ENCODE peak calls at places on chromosome 3, in five cellular contexts. One of them, this sample, is unnamed.

GRCh38 chr3:1552831-1553230 is 460.0 kb downstream of the CNTN6 start:
- DNase-seq in tibial artery: no peak
- DNase-seq in cardiac muscle cell: no peak
- DNase-seq in left lung: no peak
- DNase-seq in uterus: no peak
- DNase-seq in this sample: no peak

GRCh38 chr3:139944256-139944910 is 9.4 kb downstream of the CLSTN2 start:
- DNase-seq in tibial artery: no peak
- DNase-seq in cardiac muscle cell: no peak
- DNase-seq in left lung: no peak
- DNase-seq in uterus: no peak
- DNase-seq in this sample: no peak

GRCh38 chr3:174439621-174440349 is 419.3 kb upstream of the NAALADL2 start:
- DNase-seq in tibial artery: peak; percentile 47
- DNase-seq in cardiac muscle cell: no peak
- DNase-seq in left lung: no peak
- DNase-seq in uterus: peak; percentile 35
- DNase-seq in this sample: no peak

GRCh38 chr3:151410891-151411559 is 26.5 kb upstream of the P2RY12 start:
- DNase-seq in tibial artery: no peak
- DNase-seq in cardiac muscle cell: no peak
- DNase-seq in left lung: peak; percentile 50
- DNase-seq in uterus: no peak
- DNase-seq in this sample: no peak

GRCh38 chr3:66582721-66583141 is 81.9 kb upstream of the LRIG1 start:
- DNase-seq in tibial artery: no peak
- DNase-seq in cardiac muscle cell: no peak
- DNase-seq in left lung: no peak
- DNase-seq in uterus: no peak
- DNase-seq in this sample: no peak

GRCh38 chr3:51045006-51045405 is 340.1 kb upstream of the MANF start:
- DNase-seq in tibial artery: no peak
- DNase-seq in cardiac muscle cell: no peak
- DNase-seq in left lung: no peak
- DNase-seq in uterus: no peak
- DNase-seq in this sample: no peak

GRCh38 chr3:61563614-61564404 is 2.4 kb downstream of the PTPRG start:
- DNase-seq in tibial artery: no peak
- DNase-seq in cardiac muscle cell: peak; percentile 48
- DNase-seq in left lung: peak; percentile 70
- DNase-seq in uterus: no peak
- DNase-seq in this sample: no peak

GRCh38 chr3:3589715-3590130 is 209.5 kb upstream of the LRRN1 start:
- DNase-seq in tibial artery: no peak
- DNase-seq in cardiac muscle cell: no peak
- DNase-seq in left lung: no peak
- DNase-seq in uterus: no peak
- DNase-seq in this sample: no peak

GRCh38 chr3:97658670-97659285 is 105.8 kb upstream of the ARL6 start:
- DNase-seq in tibial artery: no peak
- DNase-seq in cardiac muscle cell: peak; percentile 56
- DNase-seq in left lung: no peak
- DNase-seq in uterus: no peak
- DNase-seq in this sample: no peak

GRCh38 chr3:149247929-149248691 is 26.5 kb upstream of the CP start:
- DNase-seq in tibial artery: no peak
- DNase-seq in cardiac muscle cell: peak; percentile 28
- DNase-seq in left lung: no peak
- DNase-seq in uterus: no peak
- DNase-seq in this sample: no peak

GRCh38 chr3:117407317-117407716 is 697.7 kb downstream of the TUSC7 start:
- DNase-seq in tibial artery: no peak
- DNase-seq in cardiac muscle cell: peak; percentile 37
- DNase-seq in left lung: no peak
- DNase-seq in uterus: no peak
- DNase-seq in this sample: no peak

GRCh38 chr3:174147798-174148197 is 711.3 kb upstream of the NAALADL2 start:
- DNase-seq in tibial artery: no peak
- DNase-seq in cardiac muscle cell: no peak
- DNase-seq in left lung: no peak
- DNase-seq in uterus: no peak
- DNase-seq in this sample: no peak

GRCh38 chr3:27971600-27971999 is 249.5 kb upstream of the EOMES start:
- DNase-seq in tibial artery: no peak
- DNase-seq in cardiac muscle cell: no peak
- DNase-seq in left lung: no peak
- DNase-seq in uterus: no peak
- DNase-seq in this sample: no peak

GRCh38 chr3:138692152-138692551 is 83.6 kb downstream of the FAIM start:
- DNase-seq in tibial artery: no peak
- DNase-seq in cardiac muscle cell: no peak
- DNase-seq in left lung: no peak
- DNase-seq in uterus: no peak
- DNase-seq in this sample: no peak

GRCh38 chr3:138687236-138687635 is 78.7 kb downstream of the FAIM start:
- DNase-seq in tibial artery: no peak
- DNase-seq in cardiac muscle cell: no peak
- DNase-seq in left lung: no peak
- DNase-seq in uterus: no peak
- DNase-seq in this sample: no peak

GRCh38 chr3:138688871-138689299 is 80.3 kb downstream of the FAIM start:
- DNase-seq in tibial artery: no peak
- DNase-seq in cardiac muscle cell: no peak
- DNase-seq in left lung: no peak
- DNase-seq in uterus: no peak
- DNase-seq in this sample: no peak

GRCh38 chr3:138686771-138687221 is 78.2 kb downstream of the FAIM start:
- DNase-seq in tibial artery: no peak
- DNase-seq in cardiac muscle cell: peak; percentile 37
- DNase-seq in left lung: no peak
- DNase-seq in uterus: no peak
- DNase-seq in this sample: no peak

DNA sequence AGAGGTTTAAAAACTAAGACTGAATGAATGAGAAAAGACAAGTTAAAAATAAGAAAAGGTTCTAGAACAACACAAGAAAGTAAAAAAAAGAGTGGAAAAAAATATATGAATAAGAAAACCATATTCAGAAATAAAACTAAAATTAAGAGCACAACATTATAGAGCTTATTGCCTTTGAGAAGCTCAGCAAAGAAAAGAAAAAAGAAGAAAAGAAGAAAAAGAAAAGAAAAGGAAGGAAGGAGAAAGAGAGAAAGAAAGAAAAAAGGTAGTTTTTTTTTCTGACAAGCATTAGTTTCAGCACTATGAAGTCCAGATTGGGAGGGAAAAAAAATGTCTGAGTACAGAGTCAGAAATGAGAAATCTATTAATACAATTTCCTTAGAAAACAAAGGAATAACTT is 81.5 kb downstream of the FAIM start:
- DNase-seq in tibial artery: no peak
- DNase-seq in cardiac muscle cell: no peak
- DNase-seq in left lung: no peak
- DNase-seq in uterus: no peak
- DNase-seq in this sample: no peak
- TF ChIP-seq CTCF in tibial artery: no peak
- TF ChIP-seq CTCF in cardiac muscle cell: no peak
- TF ChIP-seq CTCF in left lung: no peak
- TF ChIP-seq CTCF in uterus: no peak
- TF ChIP-seq CTCF in this sample: no peak

GRCh38 chr3:16838561-16838960 is 46.2 kb upstream of the PLCL2 start:
- DNase-seq in tibial artery: no peak
- DNase-seq in cardiac muscle cell: no peak
- DNase-seq in left lung: no peak
- DNase-seq in uterus: no peak
- DNase-seq in this sample: no peak
- H3K4me3 ChIP-seq in tibial artery: no peak overlapping the region
- H3K4me3 ChIP-seq in cardiac muscle cell: no peak overlapping the region
- H3K4me3 ChIP-seq in left lung: no peak overlapping the region
- H3K4me3 ChIP-seq in uterus: no peak overlapping the region
- H3K4me3 ChIP-seq in this sample: no peak overlapping the region

DNA sequence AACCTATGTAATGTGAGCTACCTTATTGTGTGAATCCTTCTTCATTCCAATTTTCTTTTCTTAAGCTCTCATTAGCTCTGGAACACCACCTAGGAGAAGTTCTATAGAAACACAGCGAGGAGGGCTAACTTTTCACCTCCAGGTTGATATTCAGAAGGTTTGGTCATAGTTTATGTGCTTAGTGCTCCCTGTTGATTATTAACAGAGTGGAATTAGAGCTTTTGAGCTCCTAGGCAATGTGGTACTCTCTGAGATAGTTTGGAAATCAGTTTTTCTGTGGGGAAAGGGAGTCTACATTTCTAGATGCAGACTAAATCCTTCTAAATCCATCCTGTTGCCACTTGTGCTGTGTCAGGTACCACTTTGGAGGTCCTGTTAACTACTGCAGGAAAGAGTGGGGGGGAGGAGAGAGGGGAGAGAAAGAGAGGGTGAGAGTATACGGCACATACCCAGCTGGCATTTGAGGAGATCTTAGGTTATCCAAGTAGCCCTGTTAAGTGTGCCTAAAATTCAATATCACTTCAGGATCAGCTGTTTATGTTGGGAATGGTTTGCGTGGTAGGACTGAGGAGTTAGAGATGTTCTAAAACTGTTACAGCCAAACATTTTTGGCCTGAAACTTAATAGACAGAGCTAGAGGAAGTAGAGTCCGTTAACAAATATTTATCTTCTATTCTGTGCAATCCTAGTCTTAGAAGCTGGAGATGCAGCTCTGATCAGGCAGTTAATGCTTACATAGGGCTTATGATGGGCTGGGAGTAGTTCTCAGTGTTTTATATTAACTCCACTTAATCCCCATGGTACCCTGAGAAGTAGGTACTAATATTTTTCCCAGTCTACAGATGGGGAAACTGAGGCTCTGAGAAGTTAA is 117.5 kb upstream of the PROK2 start:
- DNase-seq in tibial artery: no peak
- DNase-seq in cardiac muscle cell: no peak
- DNase-seq in left lung: no peak
- DNase-seq in uterus: no peak
- DNase-seq in this sample: no peak
- H3K27me3 ChIP-seq in tibial artery: peaks cover 2% of the 10 kb centered on the region
- H3K27me3 ChIP-seq in cardiac muscle cell: peaks cover 4% of the 10 kb centered on the region
- H3K27me3 ChIP-seq in left lung: peaks cover 42% of the 10 kb centered on the region
- H3K27me3 ChIP-seq in uterus: no peaks in the 10 kb centered on the region
- H3K27me3 ChIP-seq in this sample: peaks cover 3% of the 10 kb centered on the region

DNA sequence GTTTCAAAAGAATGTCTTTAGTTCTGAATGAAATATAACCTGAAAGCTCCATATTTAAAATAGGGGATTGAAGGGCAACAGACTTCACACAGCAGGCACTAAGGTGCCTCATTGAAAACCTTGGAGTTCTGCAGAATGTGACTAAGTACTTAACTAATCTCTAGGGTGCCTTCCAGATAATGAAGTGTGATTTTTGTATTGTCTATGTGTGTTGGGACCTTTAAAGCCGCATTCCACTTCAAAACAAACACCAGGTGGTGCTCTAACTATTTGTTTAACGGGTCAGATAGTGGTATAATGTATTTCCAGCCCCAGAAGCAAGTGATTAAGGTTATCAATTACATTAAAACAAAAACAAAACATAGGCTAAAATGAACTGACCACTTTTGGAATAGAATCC is 28.0 kb downstream of the TFG start:
- DNase-seq in tibial artery: no peak
- DNase-seq in cardiac muscle cell: peak; percentile 53
- DNase-seq in left lung: no peak
- DNase-seq in uterus: no peak
- DNase-seq in this sample: no peak
- TF ChIP-seq CTCF in tibial artery: peak; percentile 29
- TF ChIP-seq CTCF in cardiac muscle cell: peak; percentile 45
- TF ChIP-seq CTCF in left lung: no peak
- TF ChIP-seq CTCF in uterus: no peak
- TF ChIP-seq CTCF in this sample: peak; percentile 47

GRCh38 chr3:188975612-188976314 is 196.0 kb upstream of the TPRG1 start:
- DNase-seq in tibial artery: no peak
- DNase-seq in cardiac muscle cell: no peak
- DNase-seq in left lung: no peak
- DNase-seq in uterus: no peak
- DNase-seq in this sample: no peak

GRCh38 chr3:188976407-188976806 is 195.4 kb upstream of the TPRG1 start:
- DNase-seq in tibial artery: no peak
- DNase-seq in cardiac muscle cell: no peak
- DNase-seq in left lung: no peak
- DNase-seq in uterus: no peak
- DNase-seq in this sample: no peak

GRCh38 chr3:188978772-188979171 is 193.0 kb upstream of the TPRG1 start:
- DNase-seq in tibial artery: peak; percentile 33
- DNase-seq in cardiac muscle cell: no peak
- DNase-seq in left lung: no peak
- DNase-seq in uterus: peak; percentile 83
- DNase-seq in this sample: no peak

GRCh38 chr3:188979669-188980311 is 192.0 kb upstream of the TPRG1 start:
- DNase-seq in tibial artery: no peak
- DNase-seq in cardiac muscle cell: no peak
- DNase-seq in left lung: no peak
- DNase-seq in uterus: peak; percentile 65
- DNase-seq in this sample: no peak

GRCh38 chr3:188979236-188979635 is 192.5 kb upstream of the TPRG1 start:
- DNase-seq in tibial artery: no peak
- DNase-seq in cardiac muscle cell: no peak
- DNase-seq in left lung: no peak
- DNase-seq in uterus: no peak
- DNase-seq in this sample: no peak
- H3K4me3 ChIP-seq in tibial artery: no peak overlapping the region
- H3K4me3 ChIP-seq in cardiac muscle cell: no peak overlapping the region
- H3K4me3 ChIP-seq in left lung: no peak overlapping the region
- H3K4me3 ChIP-seq in uterus: no peak overlapping the region
- H3K4me3 ChIP-seq in this sample: no peak overlapping the region

GRCh38 chr3:69658514-69658913 is 80.8 kb upstream of the MITF start:
- DNase-seq in tibial artery: no peak
- DNase-seq in cardiac muscle cell: no peak
- DNase-seq in left lung: no peak
- DNase-seq in uterus: no peak
- DNase-seq in this sample: no peak
- H3K27me3 ChIP-seq in tibial artery: no peaks in the 10 kb centered on the region
- H3K27me3 ChIP-seq in cardiac muscle cell: no peaks in the 10 kb centered on the region
- H3K27me3 ChIP-seq in left lung: no peaks in the 10 kb centered on the region
- H3K27me3 ChIP-seq in uterus: no peaks in the 10 kb centered on the region
- H3K27me3 ChIP-seq in this sample: no peaks in the 10 kb centered on the region

GRCh38 chr3:25834346-25834745 is 44.5 kb downstream of the OXSM start:
- DNase-seq in tibial artery: no peak
- DNase-seq in cardiac muscle cell: no peak
- DNase-seq in left lung: no peak
- DNase-seq in uterus: no peak
- DNase-seq in this sample: no peak
- TF ChIP-seq CTCF in tibial artery: no peak
- TF ChIP-seq CTCF in cardiac muscle cell: no peak
- TF ChIP-seq CTCF in left lung: no peak
- TF ChIP-seq CTCF in uterus: no peak
- TF ChIP-seq CTCF in this sample: no peak